ENCODE peak calls at places on chromosomes 2 and 18, in six cellular contexts. R is IMR-90, D is mesenchymal stem cell, S is mesendoderm, H is trophoblast cell, P is H1. N is an unnamed sample.

GRCh38 chr2:137715731-137716191 is 248.5 kb upstream of the HNMT start:
- DNase-seq in R (no peak), D (no peak), S (no peak), H (no peak), P (no peak), N (no peak)

GRCh38 chr2:54669677-54670484 is 53.6 kb upstream of the EML6 start:
- DNase-seq in R (peak), D (peak), S (no peak), H (peak), P (no peak), N (no peak)

GRCh38 chr2:32647180-32647651 is 19.4 kb downstream of the TTC27 start:
- DNase-seq in R (peak), D (peak), S (no peak), H (peak), P (no peak), N (no peak)

GRCh38 chr18:12015697-12016062 is 34.4 kb downstream of the IMPA2 start:
- DNase-seq in R (peak), D (no peak), S (no peak), H (no peak), P (no peak), N (no peak)

GRCh38 chr2:186590538-186591441 is 934 bp downstream of the ITGAV start:
- DNase-seq in R (peak), D (peak), S (peak), H (peak), P (no peak), N (no peak)

GRCh38 chr2:168526641-168527040 is 70.6 kb downstream of the CERS6 start:
- DNase-seq in R (no peak), D (peak), S (no peak), H (peak), P (no peak), N (no peak)

GRCh38 chr18:58044370-58045264 is 591 bp downstream of the NEDD4L start:
- DNase-seq in R (peak), D (peak), S (peak), H (peak), P (no peak), N (peak)

GRCh38 chr18:32086866-32087265 is 4.8 kb upstream of the RNF138 start:
- DNase-seq in R (peak), D (no peak), S (no peak), H (peak), P (no peak), N (no peak)

GRCh38 chr2:210523650-210524289 is 32.6 kb upstream of the CPS1 start:
- DNase-seq in R (no peak), D (no peak), S (no peak), H (no peak), P (no peak), N (no peak)

GRCh38 chr2:169715379-169716228 is 18.0 kb upstream of the KLHL23 start:
- DNase-seq in R (peak), D (no peak), S (no peak), H (no peak), P (no peak), N (no peak)

GRCh38 chr2:191165190-191165643 is 14.4 kb upstream of the STAT4 start:
- DNase-seq in R (peak), D (peak), S (peak), H (peak), P (no peak), N (peak)

GRCh38 chr2:43438342-43438741 is 157.5 kb downstream of the THADA start:
- DNase-seq in R (no peak), D (no peak), S (no peak), H (no peak), P (no peak), N (no peak)

GRCh38 chr2:185526156-185526555 is 212.4 kb upstream of the FSIP2 start:
- DNase-seq in R (no peak), D (no peak), S (no peak), H (no peak), P (no peak), N (no peak)

GRCh38 chr18:48547456-48548403 is 8.9 kb downstream of the CTIF start:
- DNase-seq in R (peak), D (peak), S (peak), H (peak), P (no peak), N (no peak)

GRCh38 chr2:186822323-186822722 is 26.6 kb downstream of the ZSWIM2 start:
- DNase-seq in R (no peak), D (no peak), S (no peak), H (no peak), P (no peak), N (no peak)

GRCh38 chr2:127678531-127678930 is 3.2 kb upstream of the LIMS2 start:
- DNase-seq in R (no peak), D (no peak), S (no peak), H (no peak), P (no peak), N (no peak)

GRCh38 chr2:112939425-112939824 is 28.5 kb downstream of the IL37 start:
- DNase-seq in R (no peak), D (no peak), S (no peak), H (no peak), P (no peak), N (no peak)

GRCh38 chr18:23257686-23258565 is 122.6 kb downstream of the CABLES1 start:
- DNase-seq in R (peak), D (peak), S (no peak), H (no peak), P (no peak), N (no peak)

GRCh38 chr2:54556659-54557121 is 100.6 kb downstream of the SPTBN1 start:
- DNase-seq in R (peak), D (peak), S (no peak), H (no peak), P (no peak), N (no peak)

DNA sequence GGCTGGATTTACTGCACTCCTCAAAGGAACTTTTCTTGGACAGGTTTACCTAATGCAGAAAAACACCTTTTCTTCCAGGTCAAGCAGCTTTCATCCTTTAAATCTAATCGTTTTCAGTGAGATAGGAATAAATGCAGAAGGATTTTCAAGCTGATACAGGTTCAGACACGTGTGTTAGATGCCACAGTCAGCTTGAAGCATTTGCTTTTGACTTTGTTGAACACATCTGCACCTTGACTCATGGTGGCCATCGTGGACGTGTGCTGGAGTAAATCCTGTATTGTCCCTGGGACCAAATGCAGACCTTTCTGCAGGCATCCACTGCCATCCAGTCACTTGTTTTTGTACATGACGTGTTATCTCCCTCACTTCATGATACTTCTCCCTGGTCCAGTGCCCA is 61.9 kb downstream of the KLHL29 start:
- DNase-seq in R (no peak), D (no peak), S (no peak), H (no peak), P (no peak), N (no peak)
- H3K23ac ChIP-seq in R (no peak), D (no peak), S (no peak), H (no peak), P (no peak), N (no peak)

DNA sequence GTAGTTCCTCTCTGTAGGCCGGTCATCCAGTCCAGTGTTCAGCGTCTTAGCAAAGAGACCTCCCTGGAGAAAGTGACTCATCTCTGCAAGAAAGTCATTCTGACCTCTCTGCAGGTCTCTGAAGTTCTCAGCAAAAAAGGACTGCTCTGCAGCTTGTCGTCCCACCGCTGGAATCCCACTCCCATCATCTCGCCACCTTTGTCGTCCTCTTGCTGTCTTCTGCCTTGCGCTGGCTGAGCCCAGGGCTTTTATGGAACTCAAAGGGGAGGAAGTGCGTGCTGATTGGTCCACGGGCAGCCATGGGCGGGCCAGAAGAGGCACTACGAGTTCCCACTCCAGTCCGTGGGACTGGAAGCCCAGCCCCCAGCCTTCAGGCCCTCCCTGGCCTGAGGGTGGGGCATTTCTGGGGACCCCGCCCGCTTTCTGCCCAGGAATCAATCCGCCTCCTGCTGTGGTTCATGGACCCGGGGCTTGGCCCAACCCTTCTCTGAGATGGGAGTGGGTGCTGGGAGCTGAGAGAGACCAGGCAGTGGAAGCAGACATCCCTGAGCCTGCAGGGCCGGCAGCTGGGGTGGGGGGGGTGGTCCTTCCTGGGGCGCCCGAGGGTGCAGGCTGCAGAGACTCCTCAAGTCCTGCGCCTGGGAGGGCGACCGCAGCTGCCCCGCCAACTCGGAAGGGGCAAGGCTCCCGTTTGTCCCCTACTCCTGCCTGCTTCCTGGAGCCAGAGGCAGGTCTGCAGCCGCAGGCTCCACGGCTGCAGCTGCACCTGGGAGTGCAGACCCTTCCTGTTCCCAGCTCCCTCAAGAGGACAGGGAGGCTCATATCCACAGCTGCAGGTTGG is 660.7 kb upstream of the RAB6C start:
- DNase-seq in R (no peak), D (peak), S (no peak), H (no peak), P (no peak), N (no peak)
- H4K8ac ChIP-seq in R (no peak), D (no peak), S (no peak), H (no peak), P (peak), N (no peak)

GRCh38 chr2:73984203-73984921 is at the start of gene TET3:
- DNase-seq in R (no peak), D (no peak), S (no peak), H (no peak), P (no peak), N (no peak)

GRCh38 chr2:73985318-73986084 is 791 bp downstream of the TET3 start:
- DNase-seq in R (no peak), D (no peak), S (no peak), H (peak), P (no peak), N (no peak)

GRCh38 chr2:73982140-73982617 is 2.5 kb upstream of the TET3 start:
- DNase-seq in R (peak), D (no peak), S (no peak), H (peak), P (no peak), N (no peak)

GRCh38 chr2:73984922-73985317 is 210 bp downstream of the TET3 start:
- DNase-seq in R (no peak), D (no peak), S (no peak), H (peak), P (no peak), N (no peak)

DNA sequence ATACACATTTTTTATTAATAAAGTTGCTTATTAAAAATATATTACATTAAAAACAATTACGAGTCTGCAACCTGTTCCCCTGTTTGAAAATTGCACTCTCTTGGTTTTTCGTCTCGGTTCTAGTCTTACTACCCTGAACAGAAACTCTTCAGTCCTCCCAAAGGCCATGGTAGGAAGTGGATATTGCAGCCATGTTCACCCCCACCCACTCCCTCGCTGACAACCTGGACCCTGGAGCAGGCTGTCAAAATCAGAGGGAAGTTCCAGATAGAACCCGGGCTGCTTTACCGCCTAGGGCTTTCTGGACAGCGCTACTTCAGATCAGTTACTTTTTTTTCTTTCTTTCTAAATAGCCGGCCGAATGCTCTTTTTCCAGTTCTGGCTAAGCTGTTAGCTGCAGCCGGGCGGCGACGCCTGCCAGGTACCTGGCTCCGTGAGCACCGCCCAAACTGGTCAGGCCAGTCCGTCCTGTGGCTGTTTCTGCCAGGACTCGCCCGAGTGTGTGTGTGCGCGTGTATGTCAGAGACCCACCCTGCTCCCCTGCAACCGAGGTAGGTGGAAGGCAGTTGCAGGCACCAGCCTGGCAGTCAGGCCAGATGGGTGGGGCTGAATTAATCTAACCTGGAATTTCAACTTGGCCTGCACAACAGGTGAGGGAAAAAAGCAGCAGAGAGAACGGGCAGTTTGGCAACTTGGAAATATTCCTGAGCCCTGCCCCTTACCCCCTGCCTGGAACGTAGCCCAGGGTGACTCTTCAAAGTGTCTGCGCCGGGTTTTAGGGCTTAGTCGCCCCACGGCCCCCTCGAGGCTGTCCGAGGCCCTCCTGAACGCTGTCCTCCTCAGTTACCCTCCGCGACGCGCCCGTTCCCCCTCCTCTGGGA is 1.1 kb upstream of the TET3 start:
- DNase-seq in R (no peak), D (no peak), S (peak), H (peak), P (no peak), N (no peak)
- H3K4me3 ChIP-seq in R (no peak), D (peak), S (peak), H (peak), P (peak), N (peak)

GRCh38 chr18:13387856-13388548 is 169.4 kb downstream of the LDLRAD4 start:
- DNase-seq in R (peak), D (peak), S (no peak), H (no peak), P (no peak), N (no peak)

GRCh38 chr18:13390196-13390595 is 171.6 kb downstream of the LDLRAD4 start:
- DNase-seq in R (no peak), D (no peak), S (no peak), H (no peak), P (no peak), N (no peak)

GRCh38 chr18:13388586-13389490 is 170.3 kb downstream of the LDLRAD4 start:
- DNase-seq in R (no peak), D (no peak), S (no peak), H (no peak), P (no peak), N (no peak)

GRCh38 chr18:13389491-13390131 is 171.1 kb downstream of the LDLRAD4 start:
- DNase-seq in R (no peak), D (no peak), S (no peak), H (no peak), P (no peak), N (no peak)

GRCh38 chr18:13386891-13387801 is 168.6 kb downstream of the LDLRAD4 start:
- DNase-seq in R (no peak), D (no peak), S (no peak), H (no peak), P (no peak), N (no peak)
- H3K23ac ChIP-seq in R (no peak), D (no peak), S (no peak), H (no peak), P (no peak), N (peak)

GRCh38 chr2:26312471-26312870 is 33.5 kb upstream of the SELENOI start:
- DNase-seq in R (no peak), D (no peak), S (no peak), H (peak), P (no peak), N (no peak)
- H4K8ac ChIP-seq in R (no peak), D (no peak), S (no peak), H (no peak), P (no peak), N (no peak)

GRCh38 chr2:38685116-38685735 is 19.3 kb downstream of the GALM start:
- DNase-seq in R (peak), D (no peak), S (no peak), H (peak), P (no peak), N (no peak)

GRCh38 chr2:38691994-38692393 is 26.1 kb downstream of the GALM start:
- DNase-seq in R (no peak), D (no peak), S (no peak), H (peak), P (no peak), N (no peak)

GRCh38 chr2:38692636-38693318 is 26.9 kb downstream of the GALM start:
- DNase-seq in R (no peak), D (no peak), S (no peak), H (peak), P (no peak), N (no peak)

DNA sequence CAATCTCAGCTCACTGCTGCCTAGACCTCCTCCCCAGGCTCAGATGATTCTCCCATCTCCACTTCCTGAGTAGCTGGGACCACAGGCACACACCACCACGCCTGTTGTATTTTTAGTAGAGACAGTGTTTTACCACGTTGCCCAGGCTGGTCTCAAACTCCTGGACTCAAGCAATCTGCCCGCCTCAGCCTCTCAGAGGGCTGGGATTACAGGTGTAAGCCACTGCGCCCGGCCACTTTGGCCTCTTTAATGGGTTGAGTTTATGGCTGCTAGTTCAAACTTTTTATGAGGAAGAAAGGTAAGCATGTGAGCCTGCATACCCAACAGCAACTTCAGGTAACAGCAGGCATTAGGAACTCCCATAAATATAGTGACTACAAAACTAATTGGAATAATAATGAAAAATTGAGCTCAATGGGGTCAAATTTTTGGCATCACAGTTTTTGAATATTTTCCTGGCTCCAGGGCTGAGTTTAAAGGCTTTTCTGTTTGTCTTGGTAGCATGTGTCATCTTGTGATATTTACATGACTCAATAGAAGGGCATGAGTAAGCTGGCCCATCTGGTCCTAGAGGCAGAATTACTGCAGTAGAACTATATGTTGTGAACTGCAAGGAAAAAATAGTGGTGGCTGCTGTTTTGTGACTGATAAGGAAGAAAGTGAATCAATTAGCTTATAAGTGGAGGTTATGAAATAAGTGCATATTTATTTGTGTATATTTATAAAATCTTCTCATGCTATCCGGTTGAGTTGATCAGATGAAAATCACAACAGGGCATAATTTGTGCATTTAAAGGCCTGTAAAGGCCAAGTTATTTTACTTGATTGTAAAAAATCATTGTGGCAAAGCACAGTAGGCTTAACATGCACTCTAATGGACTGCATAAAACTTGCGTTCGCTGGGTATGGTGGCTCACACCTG is 24.8 kb downstream of the GALM start:
- DNase-seq in R (peak), D (peak), S (peak), H (peak), P (no peak), N (no peak)
- H3K4me3 ChIP-seq in R (no peak), D (peak), S (no peak), H (no peak), P (no peak), N (no peak)

GRCh38 chr18:77530732-77531131 is 281.1 kb downstream of the GALR1 start:
- DNase-seq in R (no peak), D (no peak), S (peak), H (no peak), P (no peak), N (no peak)

GRCh38 chr18:77528877-77529276 is 279.2 kb downstream of the GALR1 start:
- DNase-seq in R (no peak), D (no peak), S (no peak), H (peak), P (no peak), N (no peak)

GRCh38 chr18:77529492-77529891 is 279.8 kb downstream of the GALR1 start:
- DNase-seq in R (no peak), D (no peak), S (no peak), H (no peak), P (no peak), N (no peak)

GRCh38 chr18:77524909-77525308 is 275.3 kb downstream of the GALR1 start:
- DNase-seq in R (no peak), D (no peak), S (no peak), H (no peak), P (no peak), N (no peak)

DNA sequence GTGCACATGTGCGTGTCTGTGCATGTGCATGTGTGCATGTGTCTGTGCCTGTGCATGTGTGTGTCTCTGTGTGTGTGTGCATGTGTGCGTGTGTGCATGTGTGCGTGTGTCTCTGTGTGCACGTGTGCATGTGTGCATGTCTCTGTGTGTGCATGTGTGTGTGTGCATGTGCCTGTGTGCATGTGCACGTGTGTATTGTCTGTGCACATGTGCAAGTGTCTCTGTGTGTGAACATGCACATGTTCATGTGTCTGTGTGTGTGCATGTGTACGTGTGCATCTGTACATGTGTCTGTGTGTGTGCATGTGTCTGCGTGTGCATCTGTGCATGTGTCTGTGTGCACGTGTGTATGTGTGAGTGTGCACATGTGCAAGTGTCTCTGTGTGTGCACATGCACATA is 277.3 kb downstream of the GALR1 start:
- DNase-seq in R (no peak), D (no peak), S (no peak), H (no peak), P (no peak), N (no peak)
- H3K23ac ChIP-seq in R (no peak), D (no peak), S (no peak), H (peak), P (no peak), N (peak)

GRCh38 chr2:75505012-75505411 is 55.7 kb downstream of the EVA1A start:
- DNase-seq in R (no peak), D (no peak), S (no peak), H (no peak), P (no peak), N (no peak)
- H4K8ac ChIP-seq in R (no peak), D (no peak), S (no peak), H (no peak), P (no peak), N (no peak)